ENCODE peak calls at places on chromosomes 16 and 17, in seven cellular contexts. One of them, this sample, is unnamed.

GRCh38 chr16:81511371-81511770 is 66.8 kb downstream of the CMIP start:
- DNase-seq in effector memory CD8-positive, alpha-beta T cell: no peak
- DNase-seq in stimulated activated CD8-positive, alpha-beta memory T cell treated with anti-CD3 and anti-CD28 coated beads, Interleukin-4, amount 100 ng/mL, for 48 hours: no peak
- DNase-seq in naive thymus-derived CD4-positive, alpha-beta T cell: no peak
- DNase-seq in memory B cell: no peak
- DNase-seq in astrocyte of the spinal cord: peak; percentile 83
- DNase-seq in left ventricle myocardium inferior: no peak
- DNase-seq in this sample: no peak

GRCh38 chr16:88599092-88599733 is 29.0 kb downstream of the ZC3H18 start:
- DNase-seq in effector memory CD8-positive, alpha-beta T cell: no peak
- DNase-seq in stimulated activated CD8-positive, alpha-beta memory T cell treated with anti-CD3 and anti-CD28 coated beads, Interleukin-4, amount 100 ng/mL, for 48 hours: no peak
- DNase-seq in naive thymus-derived CD4-positive, alpha-beta T cell: no peak
- DNase-seq in memory B cell: no peak
- DNase-seq in astrocyte of the spinal cord: peak; percentile 2
- DNase-seq in left ventricle myocardium inferior: peak; percentile 88
- DNase-seq in this sample: no peak

GRCh38 chr16:12539185-12539929 is 264.3 kb downstream of the CPPED1 start:
- DNase-seq in effector memory CD8-positive, alpha-beta T cell: no peak
- DNase-seq in stimulated activated CD8-positive, alpha-beta memory T cell treated with anti-CD3 and anti-CD28 coated beads, Interleukin-4, amount 100 ng/mL, for 48 hours: peak; percentile 57
- DNase-seq in naive thymus-derived CD4-positive, alpha-beta T cell: no peak
- DNase-seq in memory B cell: no peak
- DNase-seq in astrocyte of the spinal cord: peak; percentile 63
- DNase-seq in left ventricle myocardium inferior: no peak
- DNase-seq in this sample: no peak

GRCh38 chr16:57536306-57537193 is at the start of gene CCDC102A:
- DNase-seq in effector memory CD8-positive, alpha-beta T cell: peak; percentile 36
- DNase-seq in stimulated activated CD8-positive, alpha-beta memory T cell treated with anti-CD3 and anti-CD28 coated beads, Interleukin-4, amount 100 ng/mL, for 48 hours: peak; percentile 72
- DNase-seq in naive thymus-derived CD4-positive, alpha-beta T cell: peak; percentile 34
- DNase-seq in memory B cell: no peak
- DNase-seq in astrocyte of the spinal cord: peak; percentile 38
- DNase-seq in left ventricle myocardium inferior: peak; percentile 40
- DNase-seq in this sample: peak; percentile 62

GRCh38 chr16:29820271-29820701 is at the start of gene MVP:
- DNase-seq in effector memory CD8-positive, alpha-beta T cell: peak; percentile 12
- DNase-seq in stimulated activated CD8-positive, alpha-beta memory T cell treated with anti-CD3 and anti-CD28 coated beads, Interleukin-4, amount 100 ng/mL, for 48 hours: peak; percentile 73
- DNase-seq in naive thymus-derived CD4-positive, alpha-beta T cell: peak; percentile 38
- DNase-seq in memory B cell: no peak
- DNase-seq in astrocyte of the spinal cord: peak; percentile 66
- DNase-seq in left ventricle myocardium inferior: peak; percentile 67
- DNase-seq in this sample: no peak

GRCh38 chr17:57432507-57433277 is 176.4 kb downstream of the MSI2 start:
- DNase-seq in effector memory CD8-positive, alpha-beta T cell: no peak
- DNase-seq in stimulated activated CD8-positive, alpha-beta memory T cell treated with anti-CD3 and anti-CD28 coated beads, Interleukin-4, amount 100 ng/mL, for 48 hours: no peak
- DNase-seq in naive thymus-derived CD4-positive, alpha-beta T cell: no peak
- DNase-seq in memory B cell: no peak
- DNase-seq in astrocyte of the spinal cord: no peak
- DNase-seq in left ventricle myocardium inferior: no peak
- DNase-seq in this sample: no peak

GRCh38 chr17:29880031-29880430 is 50.0 kb downstream of the SSH2 start:
- DNase-seq in effector memory CD8-positive, alpha-beta T cell: no peak
- DNase-seq in stimulated activated CD8-positive, alpha-beta memory T cell treated with anti-CD3 and anti-CD28 coated beads, Interleukin-4, amount 100 ng/mL, for 48 hours: no peak
- DNase-seq in naive thymus-derived CD4-positive, alpha-beta T cell: no peak
- DNase-seq in memory B cell: no peak
- DNase-seq in astrocyte of the spinal cord: no peak
- DNase-seq in left ventricle myocardium inferior: no peak
- DNase-seq in this sample: no peak

GRCh38 chr17:12691173-12691572 is 25.5 kb downstream of the MYOCD start:
- DNase-seq in effector memory CD8-positive, alpha-beta T cell: no peak
- DNase-seq in stimulated activated CD8-positive, alpha-beta memory T cell treated with anti-CD3 and anti-CD28 coated beads, Interleukin-4, amount 100 ng/mL, for 48 hours: no peak
- DNase-seq in naive thymus-derived CD4-positive, alpha-beta T cell: no peak
- DNase-seq in memory B cell: no peak
- DNase-seq in astrocyte of the spinal cord: no peak
- DNase-seq in left ventricle myocardium inferior: no peak
- DNase-seq in this sample: no peak

GRCh38 chr17:1055231-1055630 is 58.3 kb downstream of the TIMM22 start:
- DNase-seq in effector memory CD8-positive, alpha-beta T cell: no peak
- DNase-seq in stimulated activated CD8-positive, alpha-beta memory T cell treated with anti-CD3 and anti-CD28 coated beads, Interleukin-4, amount 100 ng/mL, for 48 hours: no peak
- DNase-seq in naive thymus-derived CD4-positive, alpha-beta T cell: no peak
- DNase-seq in memory B cell: no peak
- DNase-seq in astrocyte of the spinal cord: no peak
- DNase-seq in left ventricle myocardium inferior: no peak
- DNase-seq in this sample: no peak

GRCh38 chr17:65173284-65173793 is 36.2 kb downstream of the RGS9 start:
- DNase-seq in effector memory CD8-positive, alpha-beta T cell: peak; percentile 75
- DNase-seq in stimulated activated CD8-positive, alpha-beta memory T cell treated with anti-CD3 and anti-CD28 coated beads, Interleukin-4, amount 100 ng/mL, for 48 hours: peak; percentile 81
- DNase-seq in naive thymus-derived CD4-positive, alpha-beta T cell: peak; percentile 63
- DNase-seq in memory B cell: no peak
- DNase-seq in astrocyte of the spinal cord: peak; percentile 55
- DNase-seq in left ventricle myocardium inferior: no peak
- DNase-seq in this sample: no peak

GRCh38 chr17:21689604-21690003 is 2.7 kb upstream of the KCNJ18 start:
- DNase-seq in effector memory CD8-positive, alpha-beta T cell: no peak
- DNase-seq in stimulated activated CD8-positive, alpha-beta memory T cell treated with anti-CD3 and anti-CD28 coated beads, Interleukin-4, amount 100 ng/mL, for 48 hours: no peak
- DNase-seq in naive thymus-derived CD4-positive, alpha-beta T cell: no peak
- DNase-seq in memory B cell: no peak
- DNase-seq in astrocyte of the spinal cord: peak; percentile 53
- DNase-seq in left ventricle myocardium inferior: no peak
- DNase-seq in this sample: no peak

GRCh38 chr17:17326275-17326875 is 23.2 kb downstream of the NT5M start:
- DNase-seq in effector memory CD8-positive, alpha-beta T cell: no peak
- DNase-seq in stimulated activated CD8-positive, alpha-beta memory T cell treated with anti-CD3 and anti-CD28 coated beads, Interleukin-4, amount 100 ng/mL, for 48 hours: no peak
- DNase-seq in naive thymus-derived CD4-positive, alpha-beta T cell: no peak
- DNase-seq in memory B cell: no peak
- DNase-seq in astrocyte of the spinal cord: no peak
- DNase-seq in left ventricle myocardium inferior: no peak
- DNase-seq in this sample: no peak

GRCh38 chr17:83183951-83184506 is 104.6 kb downstream of the METRNL start:
- DNase-seq in effector memory CD8-positive, alpha-beta T cell: no peak
- DNase-seq in stimulated activated CD8-positive, alpha-beta memory T cell treated with anti-CD3 and anti-CD28 coated beads, Interleukin-4, amount 100 ng/mL, for 48 hours: peak; percentile 14
- DNase-seq in naive thymus-derived CD4-positive, alpha-beta T cell: no peak
- DNase-seq in memory B cell: no peak
- DNase-seq in astrocyte of the spinal cord: no peak
- DNase-seq in left ventricle myocardium inferior: no peak
- DNase-seq in this sample: no peak

This sample was measured in WTC11.